ENCODE peak calls at places on chromosomes 5 and 9, in five cellular contexts. Z is transverse colon; K is tibial artery; O is CD4-positive, alpha-beta memory T cell; J is stomach. G is an unnamed sample.

GRCh38 chr9:98726735-98727134 is 18.0 kb upstream of the GABBR2 start:
- DNase-seq in Z (no peak), K (no peak), O (no peak), J (no peak), G (no peak)

GRCh38 chr5:179406031-179406681 is 60.9 kb upstream of the ADAMTS2 start:
- DNase-seq in Z (no peak), K (no peak), O (no peak), J (no peak), G (no peak)

GRCh38 chr5:157167219-157167621 is 1.2 kb upstream of the GARIN3 start:
- DNase-seq in Z (no peak), K (no peak), O (no peak), J (no peak), G (no peak)

GRCh38 chr9:73667749-73668148 is 516.1 kb downstream of the ANXA1 start:
- DNase-seq in Z (no peak), K (no peak), O (no peak), J (no peak), G (no peak)

GRCh38 chr5:92505145-92505544 is 1075.9 kb downstream of the NR2F1-AS1 start:
- DNase-seq in Z (no peak), K (no peak), O (no peak), J (no peak), G (no peak)

GRCh38 chr9:111412280-111412679 is 71.9 kb downstream of the ECPAS start:
- DNase-seq in Z (no peak), K (no peak), O (no peak), J (no peak), G (no peak)

GRCh38 chr5:43315262-43315661 is 2.0 kb upstream of the HMGCS1 start:
- DNase-seq in Z (no peak), K (no peak), O (no peak), J (no peak), G (no peak)

GRCh38 chr5:53478411-53479044 is 1.9 kb upstream of the FST start:
- DNase-seq in Z (peak), K (peak), O (peak), J (peak), G (no peak)

GRCh38 chr5:159442210-159442850 is 112.0 kb upstream of the IL12B start:
- DNase-seq in Z (no peak), K (no peak), O (no peak), J (no peak), G (no peak)

GRCh38 chr5:78586251-78586650 is 62.3 kb downstream of the LHFPL2 start:
- DNase-seq in Z (no peak), K (no peak), O (no peak), J (no peak), G (no peak)

GRCh38 chr9:6686396-6686795 is 40.9 kb upstream of the GLDC start:
- DNase-seq in Z (no peak), K (no peak), O (no peak), J (no peak), G (no peak)

GRCh38 chr5:82538339-82539034 is 260.3 kb upstream of the RPS23 start:
- DNase-seq in Z (no peak), K (no peak), O (no peak), J (no peak), G (no peak)

GRCh38 chr9:1722404-1722803 is 292.7 kb upstream of the SMARCA2 start:
- DNase-seq in Z (no peak), K (no peak), O (no peak), J (no peak), G (no peak)

GRCh38 chr5:136864960-136865359 is 499.6 kb upstream of the TRPC7 start:
- DNase-seq in Z (no peak), K (no peak), O (no peak), J (no peak), G (no peak)

GRCh38 chr5:129094924-129095797 is 612 bp downstream of the ISOC1 start:
- DNase-seq in Z (peak), K (peak), O (no peak), J (peak), G (peak)

GRCh38 chr9:121700165-121700830 is 48.9 kb downstream of the DAB2IP start:
- DNase-seq in Z (peak), K (peak), O (no peak), J (peak), G (no peak)

GRCh38 chr5:53172630-53173029 is 63.1 kb upstream of the MOCS2 start:
- DNase-seq in Z (no peak), K (no peak), O (no peak), J (no peak), G (no peak)

GRCh38 chr9:134722120-134722701 is 80.6 kb downstream of the COL5A1 start:
- DNase-seq in Z (no peak), K (no peak), O (no peak), J (no peak), G (no peak)

GRCh38 chr5:173736923-173737412 is 120.5 kb upstream of the BOD1 start:
- DNase-seq in Z (peak), K (no peak), O (no peak), J (peak), G (no peak)
- H3K27ac ChIP-seq in Z (no peak), K (no peak), O (no peak), J (no peak), G (no peak)

DNA sequence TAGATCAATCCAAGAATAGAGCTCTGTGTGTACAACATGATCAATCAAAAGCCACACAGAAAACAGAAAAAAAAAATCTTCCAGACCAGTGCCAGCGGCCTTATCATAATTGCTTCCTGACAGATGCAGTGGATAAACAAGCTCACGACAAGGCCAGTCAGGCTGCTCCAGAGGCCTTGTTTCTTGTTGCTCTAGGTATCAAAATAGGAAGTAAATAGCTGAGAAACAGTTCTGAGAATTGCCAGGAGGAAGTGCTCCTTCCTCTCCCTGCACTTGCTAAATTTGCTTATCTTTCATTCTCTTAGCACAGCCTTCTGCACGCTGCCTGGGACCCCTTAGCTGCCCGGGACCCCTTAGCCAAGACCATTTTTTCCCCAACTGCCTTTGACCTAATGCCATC is 198.9 kb upstream of the TARS1 start:
- DNase-seq in Z (no peak), K (no peak), O (no peak), J (no peak), G (no peak)
- H3K27ac ChIP-seq in Z (no peak), K (no peak), O (no peak), J (no peak), G (no peak)

GRCh38 chr5:143923634-143924265 is 111.8 kb downstream of the HMHB1 start:
- DNase-seq in Z (no peak), K (no peak), O (no peak), J (no peak), G (no peak)
- H3K27ac ChIP-seq in Z (peak), K (no peak), O (no peak), J (no peak), G (no peak)

GRCh38 chr9:131422241-131422792 is 28.4 kb downstream of the PRRC2B start:
- DNase-seq in Z (no peak), K (no peak), O (no peak), J (no peak), G (no peak)
- H3K27ac ChIP-seq in Z (peak), K (peak), O (no peak), J (peak), G (no peak)

DNA sequence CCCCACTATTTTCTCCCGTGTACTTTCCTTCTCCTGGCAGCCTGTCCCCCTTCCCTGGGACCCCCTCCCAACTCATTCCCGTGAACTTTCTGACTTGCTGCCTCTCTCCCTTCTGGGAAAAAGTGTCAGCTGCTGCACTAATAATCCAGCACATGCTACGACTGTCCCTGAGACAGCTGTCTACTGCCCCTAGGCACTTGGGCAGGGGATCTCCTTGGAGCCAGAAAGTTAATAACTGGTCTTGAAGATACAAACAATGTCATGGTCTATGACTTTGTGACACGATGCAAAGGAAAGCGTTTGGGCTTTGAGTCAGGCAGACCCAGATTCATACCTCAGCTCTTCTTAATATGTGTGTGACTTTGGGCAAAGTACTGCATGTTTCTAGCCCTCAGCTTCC is 10.1 kb upstream of the RNF183 start:
- DNase-seq in Z (no peak), K (no peak), O (no peak), J (no peak), G (no peak)
- H3K27ac ChIP-seq in Z (no peak), K (no peak), O (no peak), J (no peak), G (no peak)

DNA sequence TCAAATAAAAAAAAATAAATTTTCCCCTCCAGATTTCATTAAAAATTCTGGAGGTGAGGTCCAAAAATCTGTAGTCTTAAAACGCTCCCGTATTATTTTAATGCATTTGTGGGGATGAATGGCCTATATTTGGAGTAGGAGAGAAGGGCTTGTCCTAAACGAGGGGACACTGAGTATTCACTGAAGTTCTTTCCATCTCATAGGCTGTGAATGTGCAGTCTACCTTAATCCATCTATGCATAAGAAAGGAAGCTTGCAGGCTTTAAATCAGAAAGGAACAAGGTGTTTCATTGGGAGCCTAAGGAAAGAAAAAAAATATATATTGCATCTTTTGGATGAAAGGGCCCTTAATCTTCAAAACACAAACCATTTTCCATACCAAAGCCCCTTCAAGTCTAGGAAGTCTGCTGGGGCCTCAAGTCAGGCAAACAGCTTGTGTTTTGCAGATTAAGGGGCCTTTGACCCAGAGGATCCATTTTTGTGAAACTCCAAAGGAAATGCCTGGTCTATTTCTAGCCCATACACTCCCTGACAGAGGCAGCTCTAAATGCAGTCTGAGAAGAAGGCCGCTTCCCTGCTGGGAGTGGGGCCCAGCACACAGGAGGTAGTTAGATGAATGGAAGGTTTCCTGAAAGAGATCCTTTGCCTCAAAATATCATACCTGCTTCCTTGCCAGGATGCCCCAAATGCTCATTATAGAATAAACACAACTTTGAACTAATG is 35.6 kb downstream of the BRINP1 start:
- DNase-seq in Z (no peak), K (no peak), O (no peak), J (no peak), G (no peak)
- H3K27ac ChIP-seq in Z (no peak), K (no peak), O (no peak), J (no peak), G (no peak)

GRCh38 chr5:66860199-66860975 is 264.2 kb downstream of the MAST4 start:
- DNase-seq in Z (no peak), K (no peak), O (no peak), J (no peak), G (no peak)
- H3K27ac ChIP-seq in Z (no peak), K (no peak), O (no peak), J (no peak), G (no peak)

DNA sequence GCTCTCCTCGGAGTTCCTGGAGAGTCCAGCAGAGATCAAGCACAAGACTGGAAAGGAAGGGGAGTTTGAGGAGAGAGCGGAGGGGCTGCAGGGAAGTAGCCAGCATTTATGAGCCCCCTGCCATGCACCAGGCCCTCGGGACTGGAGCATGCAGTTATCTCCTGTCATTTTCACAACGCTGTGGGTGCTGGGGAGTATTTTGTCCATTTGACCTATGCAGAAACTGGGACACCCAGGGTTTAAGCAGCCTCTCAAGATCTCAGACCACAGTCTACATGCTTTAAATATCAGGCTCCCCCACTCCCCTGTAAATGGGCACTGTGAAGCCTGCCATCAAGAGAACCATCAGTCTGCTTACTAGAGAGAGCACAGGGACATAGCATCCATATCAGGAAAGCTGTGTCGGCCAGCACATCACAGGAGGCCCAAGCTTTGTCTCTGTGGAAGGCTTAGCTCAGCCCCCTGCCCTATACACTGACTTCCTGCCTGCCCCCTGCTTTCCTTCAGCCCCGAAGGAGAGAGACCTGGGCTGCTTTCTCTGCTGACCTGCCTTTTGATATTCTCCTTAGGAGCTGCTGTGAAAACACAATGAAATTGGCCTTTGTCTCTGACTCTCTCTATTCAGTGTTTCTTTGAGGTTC is 7.3 kb downstream of the FOXI1 start:
- DNase-seq in Z (no peak), K (no peak), O (no peak), J (no peak), G (no peak)
- H3K27ac ChIP-seq in Z (no peak), K (no peak), O (no peak), J (no peak), G (no peak)

GRCh38 chr9:91817493-91818225 is 132.4 kb downstream of the ROR2 start:
- DNase-seq in Z (no peak), K (peak), O (no peak), J (no peak), G (no peak)
- H3K27ac ChIP-seq in Z (peak), K (no peak), O (no peak), J (peak), G (no peak)